ENCODE peak calls at places on chromosomes 2 and 18, in seven cellular contexts. B is IMR-90, J is mesenchymal stem cell, O is H9, I is mesendoderm, Q is trophoblast cell, N is H1. T is an unnamed sample. For H3K79me1, the result is how much of the 10 kb centered on the place peaks cover.

GRCh38 chr2:76749858-76750257 is 772.3 kb downstream of the LRRTM4 start:
- DNase-seq in B (no peak), J (no peak), O (no peak), I (no peak), Q (no peak), N (no peak), T (no peak)

GRCh38 chr2:190340369-190340768 is 3.0 kb upstream of the INPP1 start:
- DNase-seq in B (no peak), J (peak), O (peak), I (peak), Q (no peak), N (peak), T (peak)

GRCh38 chr18:63603772-63604171 is 16.6 kb downstream of the SERPINB13 start:
- DNase-seq in B (peak), J (no peak), O (no peak), I (no peak), Q (no peak), N (no peak), T (no peak)

GRCh38 chr2:55916473-55917049 is 7.0 kb downstream of the EFEMP1 start:
- DNase-seq in B (peak), J (peak), O (no peak), I (no peak), Q (no peak), N (no peak), T (no peak)

GRCh38 chr2:133158442-133158841 is 409.8 kb downstream of the NCKAP5 start:
- DNase-seq in B (no peak), J (no peak), O (no peak), I (no peak), Q (no peak), N (no peak), T (no peak)

GRCh38 chr2:74343316-74343715 is at the start of gene SLC4A5:
- DNase-seq in B (no peak), J (no peak), O (no peak), I (no peak), Q (no peak), N (no peak), T (no peak)

GRCh38 chr2:128354731-128355470 is 36.2 kb upstream of the HS6ST1 start:
- DNase-seq in B (peak), J (no peak), O (no peak), I (no peak), Q (no peak), N (no peak), T (no peak)

GRCh38 chr18:62326646-62327348 is 1.7 kb downstream of the TNFRSF11A start:
- DNase-seq in B (no peak), J (no peak), O (no peak), I (peak), Q (no peak), N (no peak), T (no peak)

GRCh38 chr2:65128297-65129190 is 1.4 kb downstream of the RAB1A start:
- DNase-seq in B (peak), J (peak), O (no peak), I (no peak), Q (peak), N (no peak), T (no peak)

GRCh38 chr18:7812431-7813063 is 245.4 kb downstream of the PTPRM start:
- DNase-seq in B (peak), J (peak), O (no peak), I (no peak), Q (no peak), N (no peak), T (no peak)

GRCh38 chr2:229660391-229660790 is 54.0 kb downstream of the DNER start:
- DNase-seq in B (no peak), J (no peak), O (no peak), I (no peak), Q (no peak), N (no peak), T (no peak)

GRCh38 chr18:44651453-44651852 is 29.2 kb upstream of the SETBP1 start:
- DNase-seq in B (peak), J (peak), O (no peak), I (peak), Q (peak), N (no peak), T (no peak)

GRCh38 chr2:7880561-7880960 is 801.3 kb upstream of the ID2 start:
- DNase-seq in B (no peak), J (no peak), O (no peak), I (no peak), Q (no peak), N (no peak), T (no peak)

GRCh38 chr2:3624059-3624794 is 29.3 kb downstream of the COLEC11 start:
- DNase-seq in B (peak), J (peak), O (no peak), I (no peak), Q (no peak), N (no peak), T (no peak)

GRCh38 chr2:175205523-175205922 is 24.0 kb upstream of the ATP5MC3 start:
- DNase-seq in B (peak), J (peak), O (no peak), I (no peak), Q (no peak), N (no peak), T (no peak)

GRCh38 chr2:60882971-60883753 is 1.8 kb downstream of the REL start:
- DNase-seq in B (peak), J (peak), O (no peak), I (no peak), Q (no peak), N (no peak), T (no peak)

GRCh38 chr2:140122001-140122400 is 1341.8 kb upstream of the NXPH2 start:
- DNase-seq in B (no peak), J (peak), O (no peak), I (peak), Q (no peak), N (no peak), T (no peak)

DNA sequence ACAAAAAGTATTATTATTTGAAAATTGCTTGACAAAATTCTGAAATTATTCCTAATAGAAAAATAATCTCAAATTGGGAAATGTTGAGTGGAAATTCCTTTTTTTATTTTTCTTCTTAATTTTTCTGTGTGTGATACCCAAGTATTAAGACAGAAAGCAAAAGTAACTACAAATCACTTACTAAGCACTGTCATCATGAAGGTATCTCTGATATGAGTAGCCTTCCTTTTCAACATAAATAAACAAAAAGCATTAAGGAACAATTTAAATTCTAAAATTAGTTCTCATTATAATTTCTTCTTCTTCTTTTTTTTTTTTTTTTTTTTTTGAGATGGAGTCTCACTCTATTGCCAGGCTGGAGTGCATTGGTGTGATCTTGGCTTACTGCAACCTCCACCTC is 174.2 kb upstream of the RBMS1 start:
- DNase-seq in B (peak), J (no peak), O (no peak), I (no peak), Q (no peak), N (no peak), T (no peak)
- H3K79me1 ChIP-seq in B (under half), J (under half), O (under half), I (under half), Q (under half), N (under half), T (under half)

DNA sequence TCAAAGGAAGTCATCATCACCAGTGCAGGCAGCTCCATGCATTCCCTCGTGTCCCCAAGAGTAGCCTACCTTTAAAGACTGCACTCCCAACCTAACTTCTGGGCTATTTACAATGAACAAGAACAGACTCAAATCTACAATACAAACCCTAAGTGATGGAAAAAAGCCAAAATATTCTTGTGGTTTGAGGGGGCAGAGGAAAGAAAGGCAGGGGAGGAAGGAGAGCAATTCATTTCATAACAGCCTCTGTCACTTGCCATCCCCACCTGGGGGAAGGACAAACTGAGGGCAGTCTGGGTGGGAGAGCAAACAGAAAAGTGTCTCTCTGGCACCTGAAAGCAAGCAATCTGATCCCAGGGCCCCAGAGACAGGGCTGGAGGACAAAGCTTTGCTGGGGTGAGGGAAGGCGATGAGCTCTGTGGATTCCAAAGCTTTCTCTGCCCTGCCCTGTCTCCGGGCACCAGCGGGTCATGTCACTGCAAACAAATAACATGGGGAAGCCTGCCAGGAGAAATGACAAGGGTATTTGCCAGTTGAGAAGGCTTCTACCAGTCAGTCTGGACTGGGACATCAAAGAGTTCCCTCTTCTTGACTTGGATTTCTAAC is 528.0 kb upstream of the TNP1 start:
- DNase-seq in B (no peak), J (no peak), O (no peak), I (no peak), Q (no peak), N (no peak), T (no peak)
- H3K79me1 ChIP-seq in B (under half), J (under half), O (under half), I (under half), Q (under half), N (under half), T (under half)

GRCh38 chr18:21680148-21680547 is 24.4 kb downstream of the ABHD3 start:
- DNase-seq in B (no peak), J (no peak), O (no peak), I (no peak), Q (no peak), N (no peak), T (no peak)

GRCh38 chr18:21682276-21683051 is 22.1 kb downstream of the ABHD3 start:
- DNase-seq in B (peak), J (peak), O (no peak), I (no peak), Q (peak), N (no peak), T (peak)

GRCh38 chr18:21684731-21685130 is 19.8 kb downstream of the ABHD3 start:
- DNase-seq in B (no peak), J (no peak), O (no peak), I (no peak), Q (no peak), N (no peak), T (no peak)

DNA sequence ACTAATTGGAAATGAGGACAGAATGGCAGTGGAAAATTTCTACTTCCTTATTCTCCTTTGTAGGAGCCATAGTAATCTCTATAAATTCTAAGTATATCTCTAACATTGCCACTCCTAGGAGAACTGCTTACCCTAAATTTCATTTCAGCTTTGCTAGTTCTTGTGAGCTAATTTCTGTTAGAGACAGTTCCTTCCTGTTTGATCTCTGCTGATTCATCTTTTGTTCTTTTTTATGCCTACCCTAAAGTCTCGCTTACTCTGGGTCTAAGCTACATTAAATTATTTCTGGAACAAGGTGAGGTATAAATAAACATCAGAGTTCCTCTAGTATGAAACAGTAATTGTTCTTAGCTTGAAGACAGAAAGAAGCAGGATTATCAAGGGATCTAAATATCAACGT is 25.7 kb downstream of the ABHD3 start:
- DNase-seq in B (no peak), J (no peak), O (no peak), I (no peak), Q (no peak), N (no peak), T (no peak)
- H3K79me1 ChIP-seq in B (under half), J (under half), O (under half), I (under half), Q (under half), N (under half), T (under half)

DNA sequence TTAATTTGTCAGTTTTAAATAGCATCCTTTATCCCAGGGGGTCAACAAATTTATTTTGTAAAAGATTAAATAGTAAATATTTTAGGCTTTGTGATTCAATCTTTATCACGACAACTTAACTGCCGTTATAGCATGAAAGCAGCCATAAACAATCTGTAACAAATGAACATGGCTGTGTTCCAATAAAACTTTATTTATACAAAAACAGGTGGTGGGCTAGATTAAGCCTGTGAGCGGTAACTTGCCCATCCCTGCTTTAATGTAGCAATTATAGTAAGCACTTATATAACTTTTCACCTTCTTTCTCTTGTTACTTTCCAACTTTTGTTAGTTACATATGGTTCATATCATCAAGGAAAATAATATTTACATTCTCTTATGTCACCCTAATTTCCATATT is 121.9 kb downstream of the ATL2 start:
- DNase-seq in B (no peak), J (no peak), O (no peak), I (no peak), Q (no peak), N (no peak), T (no peak)
- H3K79me1 ChIP-seq in B (under half), J (under half), O (under half), I (under half), Q (under half), N (under half), T (under half)

GRCh38 chr2:144495227-144495933 is 24.5 kb downstream of the ZEB2 start:
- DNase-seq in B (no peak), J (no peak), O (no peak), I (no peak), Q (no peak), N (no peak), T (no peak)

GRCh38 chr2:144496660-144497598 is 23.0 kb downstream of the ZEB2 start:
- DNase-seq in B (no peak), J (no peak), O (no peak), I (no peak), Q (no peak), N (no peak), T (no peak)

GRCh38 chr2:144493027-144493809 is 26.7 kb downstream of the ZEB2 start:
- DNase-seq in B (no peak), J (no peak), O (no peak), I (no peak), Q (no peak), N (no peak), T (no peak)

GRCh38 chr2:144498215-144498614 is 21.7 kb downstream of the ZEB2 start:
- DNase-seq in B (no peak), J (no peak), O (no peak), I (no peak), Q (no peak), N (no peak), T (no peak)

DNA sequence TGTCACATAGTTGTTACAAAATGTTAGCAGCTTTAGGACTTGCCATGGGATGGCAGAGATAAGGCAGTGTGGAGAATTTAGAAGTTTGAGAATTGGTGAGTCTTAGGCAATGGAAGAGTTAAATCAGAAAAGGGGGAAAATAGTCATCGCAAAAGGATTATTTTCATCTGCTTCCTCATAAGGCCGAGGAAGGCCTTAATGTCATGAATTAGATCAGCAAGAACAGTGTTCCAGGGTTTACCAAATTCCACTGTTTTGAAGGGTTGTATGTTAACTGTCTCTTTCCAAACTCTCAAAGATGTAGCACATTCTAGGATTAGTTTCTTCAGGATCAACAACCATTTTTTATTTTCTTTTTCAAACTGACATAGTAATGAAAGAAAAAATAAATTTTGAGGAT is 23.9 kb downstream of the ZEB2 start:
- DNase-seq in B (no peak), J (no peak), O (no peak), I (no peak), Q (no peak), N (no peak), T (no peak)
- H3K79me1 ChIP-seq in B (under half), J (under half), O (under half), I (under half), Q (under half), N (under half), T (under half)

GRCh38 chr2:121135168-121135853 is 149.7 kb downstream of the TFCP2L1 start:
- DNase-seq in B (no peak), J (no peak), O (no peak), I (no peak), Q (no peak), N (no peak), T (no peak)
- H3K79me1 ChIP-seq in B (under half), J (under half), O (under half), I (under half), Q (under half), N (under half), T (under half)

GRCh38 chr2:233384017-233384416 is 29.7 kb downstream of the DGKD start:
- DNase-seq in B (no peak), J (no peak), O (no peak), I (peak), Q (no peak), N (no peak), T (no peak)

GRCh38 chr2:233387225-233387624 is 32.9 kb downstream of the DGKD start:
- DNase-seq in B (no peak), J (no peak), O (no peak), I (no peak), Q (no peak), N (peak), T (no peak)

GRCh38 chr2:233385489-233386044 is 31.3 kb downstream of the DGKD start:
- DNase-seq in B (no peak), J (peak), O (no peak), I (no peak), Q (no peak), N (no peak), T (no peak)

GRCh38 chr2:233386382-233387041 is 32.2 kb downstream of the DGKD start:
- DNase-seq in B (peak), J (peak), O (no peak), I (no peak), Q (no peak), N (no peak), T (no peak)

DNA sequence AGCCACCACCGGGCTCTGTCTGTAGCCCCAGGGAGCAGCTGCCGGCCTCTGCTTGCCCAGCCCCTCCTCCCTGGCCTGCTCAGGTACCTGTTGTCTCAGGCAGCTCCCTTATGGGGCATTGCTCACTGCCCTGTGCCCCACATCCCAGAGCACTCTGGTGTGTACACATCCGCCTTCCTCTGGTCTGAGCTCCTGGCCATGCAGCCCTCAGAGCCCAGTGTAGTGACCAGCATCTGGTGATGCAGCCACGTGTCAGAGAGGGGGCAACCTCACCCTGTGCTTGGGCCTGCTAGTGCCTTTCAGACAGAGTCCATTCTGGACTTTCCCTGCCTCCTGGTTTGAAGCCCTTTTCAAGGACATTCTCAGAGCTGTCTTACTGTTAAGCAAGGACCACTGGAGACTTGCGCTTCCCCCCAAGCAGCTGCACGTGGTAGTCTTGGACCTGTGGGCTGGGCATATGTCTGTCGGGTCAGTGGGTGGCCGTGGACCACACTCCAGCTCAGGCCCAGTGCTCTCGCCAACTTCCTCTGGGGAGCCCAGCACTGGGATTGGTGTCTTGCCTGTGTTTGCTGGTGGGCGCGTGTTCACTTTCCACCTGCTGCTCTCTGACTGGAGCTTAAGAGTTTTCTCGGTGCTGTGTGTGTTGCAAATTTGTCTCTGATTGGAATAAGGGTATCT is 30.7 kb downstream of the DGKD start:
- DNase-seq in B (no peak), J (no peak), O (no peak), I (no peak), Q (no peak), N (no peak), T (no peak)
- H3K79me1 ChIP-seq in B (under half), J (under half), O (under half), I (under half), Q (under half), N (under half), T (under half)

DNA sequence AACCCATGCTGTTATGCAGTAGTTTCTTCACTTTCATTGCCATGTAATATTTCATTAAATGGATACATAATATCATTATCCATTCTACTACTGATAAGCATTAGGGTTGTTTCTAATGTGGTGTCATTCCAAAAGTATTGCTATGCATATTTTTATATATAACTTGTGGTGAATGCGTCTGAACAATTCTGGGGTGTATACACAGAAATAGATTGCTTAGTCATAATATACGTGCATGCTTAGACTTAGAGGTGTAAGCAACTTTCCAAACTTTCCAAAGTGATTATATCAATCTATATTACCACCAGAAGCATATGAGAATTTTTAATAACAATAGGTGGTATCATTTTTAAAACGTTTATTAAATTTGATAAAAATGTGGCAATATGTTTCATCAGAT is 540.9 kb downstream of the DSC3 start:
- DNase-seq in B (no peak), J (no peak), O (no peak), I (no peak), Q (no peak), N (no peak), T (no peak)
- H3K79me1 ChIP-seq in B (under half), J (under half), O (under half), I (under half), Q (under half), N (under half), T (under half)

DNA sequence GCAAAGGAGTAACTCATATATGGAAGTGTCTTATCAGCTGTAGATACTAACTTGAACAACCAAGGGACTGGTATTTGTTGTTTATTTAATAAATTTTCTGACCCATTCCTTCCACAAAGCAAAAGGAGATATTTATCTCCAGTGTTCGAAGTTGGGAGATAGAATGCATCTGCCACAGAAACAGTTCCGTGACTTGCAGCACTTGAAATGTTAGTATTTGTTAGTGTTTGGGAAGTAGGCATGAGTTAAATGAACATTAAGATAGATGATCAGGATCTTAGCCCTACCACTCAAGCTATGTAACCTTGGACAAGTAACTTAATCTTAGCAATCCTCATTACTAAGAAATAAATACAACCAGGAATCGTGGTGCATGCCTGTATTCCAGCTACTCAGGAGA is 12.1 kb upstream of the SULT1C4 start:
- DNase-seq in B (no peak), J (peak), O (no peak), I (no peak), Q (no peak), N (no peak), T (no peak)
- H3K79me1 ChIP-seq in B (under half), J (under half), O (under half), I (under half), Q (under half), N (under half), T (under half)